ENCODE peak calls at places on chromosomes 11 and 22, in five cellular contexts. One of them, this sample, is unnamed.

GRCh38 chr11:96391698-96392307 is 2.0 kb downstream of the JRKL start:
- DNase-seq in adrenal gland: no peak
- DNase-seq in WTC11: no peak
- DNase-seq in Peyer's patch: no peak
- DNase-seq in endothelial cell: no peak
- DNase-seq in this sample: no peak

GRCh38 chr11:132456735-132457328 is 1075.5 kb downstream of the OPCML start:
- DNase-seq in adrenal gland: no peak
- DNase-seq in WTC11: no peak
- DNase-seq in Peyer's patch: no peak
- DNase-seq in endothelial cell: no peak
- DNase-seq in this sample: no peak

GRCh38 chr11:9219572-9219971 is 45.6 kb downstream of the DENND5A start:
- DNase-seq in adrenal gland: no peak
- DNase-seq in WTC11: no peak
- DNase-seq in Peyer's patch: no peak
- DNase-seq in endothelial cell: no peak
- DNase-seq in this sample: no peak

GRCh38 chr22:47376901-47377520 is 614.6 kb downstream of the TBC1D22A start:
- DNase-seq in adrenal gland: no peak
- DNase-seq in WTC11: no peak
- DNase-seq in Peyer's patch: peak; percentile 15
- DNase-seq in endothelial cell: no peak
- DNase-seq in this sample: no peak

GRCh38 chr11:73218106-73218829 is at the start of gene P2RY2:
- DNase-seq in adrenal gland: peak; percentile 83
- DNase-seq in WTC11: peak; percentile 80
- DNase-seq in Peyer's patch: peak; percentile 96
- DNase-seq in endothelial cell: peak; percentile 67
- DNase-seq in this sample: peak; percentile 54

GRCh38 chr11:72574046-72574445 is 100.2 kb downstream of the PDE2A start:
- DNase-seq in adrenal gland: no peak
- DNase-seq in WTC11: no peak
- DNase-seq in Peyer's patch: no peak
- DNase-seq in endothelial cell: no peak
- DNase-seq in this sample: no peak

GRCh38 chr22:31215018-31215535 is 3.0 kb downstream of the LIMK2 start:
- DNase-seq in adrenal gland: no peak
- DNase-seq in WTC11: no peak
- DNase-seq in Peyer's patch: no peak
- DNase-seq in endothelial cell: no peak
- DNase-seq in this sample: no peak

GRCh38 chr11:118892515-118892914 is 8.8 kb downstream of the CXCR5 start:
- DNase-seq in adrenal gland: no peak
- DNase-seq in WTC11: no peak
- DNase-seq in Peyer's patch: peak; percentile 51
- DNase-seq in endothelial cell: no peak
- DNase-seq in this sample: no peak

GRCh38 chr22:19868773-19869471 is 14.2 kb upstream of the GNB1L start:
- DNase-seq in adrenal gland: peak; percentile 17
- DNase-seq in WTC11: peak; percentile 11
- DNase-seq in Peyer's patch: peak; percentile 55
- DNase-seq in endothelial cell: peak; percentile 3
- DNase-seq in this sample: no peak

GRCh38 chr22:37154925-37155712 is 5.4 kb upstream of the IL2RB start:
- DNase-seq in adrenal gland: no peak
- DNase-seq in WTC11: no peak
- DNase-seq in Peyer's patch: no peak
- DNase-seq in endothelial cell: no peak
- DNase-seq in this sample: no peak

GRCh38 chr11:78535920-78536319 is 38.7 kb downstream of the NARS2 start:
- DNase-seq in adrenal gland: no peak
- DNase-seq in WTC11: no peak
- DNase-seq in Peyer's patch: no peak
- DNase-seq in endothelial cell: no peak
- DNase-seq in this sample: no peak

GRCh38 chr11:111429066-111429506 is 50.0 kb upstream of the POU2AF1 start:
- DNase-seq in adrenal gland: peak; percentile 86
- DNase-seq in WTC11: peak; percentile 75
- DNase-seq in Peyer's patch: no peak
- DNase-seq in endothelial cell: peak; percentile 64
- DNase-seq in this sample: no peak

GRCh38 chr11:7490054-7490453 is 4.7 kb downstream of the OLFML1 start:
- DNase-seq in adrenal gland: no peak
- DNase-seq in WTC11: no peak
- DNase-seq in Peyer's patch: no peak
- DNase-seq in endothelial cell: no peak
- DNase-seq in this sample: no peak

GRCh38 chr11:115741376-115741775 is 237.2 kb upstream of the CADM1 start:
- DNase-seq in adrenal gland: no peak
- DNase-seq in WTC11: no peak
- DNase-seq in Peyer's patch: no peak
- DNase-seq in endothelial cell: no peak
- DNase-seq in this sample: no peak

GRCh38 chr11:3866206-3866605 is 10.7 kb downstream of the STIM1 start:
- DNase-seq in adrenal gland: no peak
- DNase-seq in WTC11: no peak
- DNase-seq in Peyer's patch: no peak
- DNase-seq in endothelial cell: no peak
- DNase-seq in this sample: no peak

GRCh38 chr22:19568337-19569311 is 44.4 kb upstream of the CLDN5 start:
- DNase-seq in adrenal gland: peak; percentile 31
- DNase-seq in WTC11: no peak
- DNase-seq in Peyer's patch: no peak
- DNase-seq in endothelial cell: no peak
- DNase-seq in this sample: no peak

GRCh38 chr11:109034341-109034696 is 369.4 kb downstream of the DDX10 start:
- DNase-seq in adrenal gland: no peak
- DNase-seq in WTC11: no peak
- DNase-seq in Peyer's patch: no peak
- DNase-seq in endothelial cell: no peak
- DNase-seq in this sample: no peak

GRCh38 chr11:8186429-8186828 is 17.6 kb upstream of the RIC3 start:
- DNase-seq in adrenal gland: no peak
- DNase-seq in WTC11: no peak
- DNase-seq in Peyer's patch: no peak
- DNase-seq in endothelial cell: no peak
- DNase-seq in this sample: no peak

GRCh38 chr11:17473071-17473744 is 3.4 kb downstream of the ABCC8 start:
- DNase-seq in adrenal gland: no peak
- DNase-seq in WTC11: peak; percentile 76
- DNase-seq in Peyer's patch: no peak
- DNase-seq in endothelial cell: peak; percentile 66
- DNase-seq in this sample: peak; percentile 41

GRCh38 chr22:30185129-30185528 is 61.4 kb downstream of the LIF start:
- DNase-seq in adrenal gland: no peak
- DNase-seq in WTC11: no peak
- DNase-seq in Peyer's patch: no peak
- DNase-seq in endothelial cell: no peak
- DNase-seq in this sample: no peak

GRCh38 chr11:70048279-70049024 is 29.7 kb upstream of the ANO1 start:
- DNase-seq in adrenal gland: no peak
- DNase-seq in WTC11: peak; percentile 60
- DNase-seq in Peyer's patch: no peak
- DNase-seq in endothelial cell: peak; percentile 24
- DNase-seq in this sample: no peak

GRCh38 chr11:11486002-11486401 is 133.0 kb upstream of the CSNK2A3 start:
- DNase-seq in adrenal gland: no peak
- DNase-seq in WTC11: no peak
- DNase-seq in Peyer's patch: no peak
- DNase-seq in endothelial cell: no peak
- DNase-seq in this sample: no peak

GRCh38 chr11:117535870-117536411 is 208.3 kb downstream of the CEP164 start:
- DNase-seq in adrenal gland: no peak
- DNase-seq in WTC11: no peak
- DNase-seq in Peyer's patch: no peak
- DNase-seq in endothelial cell: no peak
- DNase-seq in this sample: no peak

GRCh38 chr22:17477401-17477833 is 85.9 kb upstream of the SLC25A18 start:
- DNase-seq in adrenal gland: peak; percentile 20
- DNase-seq in WTC11: no peak
- DNase-seq in Peyer's patch: no peak
- DNase-seq in endothelial cell: no peak
- DNase-seq in this sample: no peak

GRCh38 chr11:15055620-15056356 is 17.6 kb upstream of the CALCB start:
- DNase-seq in adrenal gland: no peak
- DNase-seq in WTC11: no peak
- DNase-seq in Peyer's patch: no peak
- DNase-seq in endothelial cell: no peak
- DNase-seq in this sample: no peak

GRCh38 chr11:69003866-69004311 is 9.2 kb downstream of the MRGPRF start:
- DNase-seq in adrenal gland: no peak
- DNase-seq in WTC11: no peak
- DNase-seq in Peyer's patch: peak; percentile 41
- DNase-seq in endothelial cell: no peak
- DNase-seq in this sample: no peak

GRCh38 chr11:49851971-49852389 is 100.2 kb upstream of the OR4C13 start:
- DNase-seq in adrenal gland: no peak
- DNase-seq in WTC11: no peak
- DNase-seq in Peyer's patch: no peak
- DNase-seq in endothelial cell: no peak
- DNase-seq in this sample: no peak

GRCh38 chr11:107263865-107264563 is 193.6 kb downstream of the CWF19L2 start:
- DNase-seq in adrenal gland: no peak
- DNase-seq in WTC11: no peak
- DNase-seq in Peyer's patch: no peak
- DNase-seq in endothelial cell: no peak
- DNase-seq in this sample: no peak
- TF ChIP-seq CTCF in adrenal gland: no peak
- TF ChIP-seq CTCF in WTC11: no peak
- TF ChIP-seq CTCF in Peyer's patch: no peak
- TF ChIP-seq CTCF in endothelial cell: no peak
- TF ChIP-seq CTCF in this sample: no peak

DNA sequence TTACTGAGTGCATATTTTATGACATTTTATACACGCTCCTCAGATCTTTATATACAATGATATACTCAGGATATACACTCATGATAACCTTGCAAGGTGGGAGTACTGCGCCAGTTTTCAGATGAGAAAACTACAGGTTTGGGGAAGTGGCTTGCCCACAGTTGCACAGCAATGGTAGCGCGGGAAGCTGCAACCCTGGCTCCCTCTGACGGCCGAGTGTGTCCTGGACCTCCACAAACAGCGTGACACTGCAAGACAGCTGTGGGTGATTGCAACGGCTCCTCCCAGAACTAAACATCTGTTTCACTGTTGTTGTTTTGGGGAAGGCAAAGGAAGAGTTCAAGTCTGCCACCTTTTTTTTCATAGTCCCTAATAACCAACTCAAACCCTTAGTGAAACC is 47.0 kb downstream of the PACSIN2 start:
- DNase-seq in adrenal gland: no peak
- DNase-seq in WTC11: no peak
- DNase-seq in Peyer's patch: no peak
- DNase-seq in endothelial cell: no peak
- DNase-seq in this sample: no peak
- TF ChIP-seq CTCF in adrenal gland: no peak
- TF ChIP-seq CTCF in WTC11: no peak
- TF ChIP-seq CTCF in Peyer's patch: no peak
- TF ChIP-seq CTCF in endothelial cell: no peak
- TF ChIP-seq CTCF in this sample: no peak

GRCh38 chr11:120289426-120289825 is 35.7 kb upstream of the TLCD5 start:
- DNase-seq in adrenal gland: no peak
- DNase-seq in WTC11: no peak
- DNase-seq in Peyer's patch: no peak
- DNase-seq in endothelial cell: peak; percentile 38
- DNase-seq in this sample: no peak

GRCh38 chr11:120293038-120293800 is 31.9 kb upstream of the TLCD5 start:
- DNase-seq in adrenal gland: no peak
- DNase-seq in WTC11: no peak
- DNase-seq in Peyer's patch: no peak
- DNase-seq in endothelial cell: no peak
- DNase-seq in this sample: no peak

GRCh38 chr11:120288021-120288420 is 37.1 kb upstream of the TLCD5 start:
- DNase-seq in adrenal gland: no peak
- DNase-seq in WTC11: no peak
- DNase-seq in Peyer's patch: no peak
- DNase-seq in endothelial cell: no peak
- DNase-seq in this sample: no peak

GRCh38 chr11:120294096-120294495 is 31.0 kb upstream of the TLCD5 start:
- DNase-seq in adrenal gland: no peak
- DNase-seq in WTC11: no peak
- DNase-seq in Peyer's patch: no peak
- DNase-seq in endothelial cell: no peak
- DNase-seq in this sample: no peak

GRCh38 chr11:120290945-120291344 is 34.2 kb upstream of the TLCD5 start:
- DNase-seq in adrenal gland: no peak
- DNase-seq in WTC11: no peak
- DNase-seq in Peyer's patch: no peak
- DNase-seq in endothelial cell: no peak
- DNase-seq in this sample: no peak
- TF ChIP-seq CTCF in adrenal gland: no peak
- TF ChIP-seq CTCF in WTC11: no peak
- TF ChIP-seq CTCF in Peyer's patch: no peak
- TF ChIP-seq CTCF in endothelial cell: no peak
- TF ChIP-seq CTCF in this sample: no peak

DNA sequence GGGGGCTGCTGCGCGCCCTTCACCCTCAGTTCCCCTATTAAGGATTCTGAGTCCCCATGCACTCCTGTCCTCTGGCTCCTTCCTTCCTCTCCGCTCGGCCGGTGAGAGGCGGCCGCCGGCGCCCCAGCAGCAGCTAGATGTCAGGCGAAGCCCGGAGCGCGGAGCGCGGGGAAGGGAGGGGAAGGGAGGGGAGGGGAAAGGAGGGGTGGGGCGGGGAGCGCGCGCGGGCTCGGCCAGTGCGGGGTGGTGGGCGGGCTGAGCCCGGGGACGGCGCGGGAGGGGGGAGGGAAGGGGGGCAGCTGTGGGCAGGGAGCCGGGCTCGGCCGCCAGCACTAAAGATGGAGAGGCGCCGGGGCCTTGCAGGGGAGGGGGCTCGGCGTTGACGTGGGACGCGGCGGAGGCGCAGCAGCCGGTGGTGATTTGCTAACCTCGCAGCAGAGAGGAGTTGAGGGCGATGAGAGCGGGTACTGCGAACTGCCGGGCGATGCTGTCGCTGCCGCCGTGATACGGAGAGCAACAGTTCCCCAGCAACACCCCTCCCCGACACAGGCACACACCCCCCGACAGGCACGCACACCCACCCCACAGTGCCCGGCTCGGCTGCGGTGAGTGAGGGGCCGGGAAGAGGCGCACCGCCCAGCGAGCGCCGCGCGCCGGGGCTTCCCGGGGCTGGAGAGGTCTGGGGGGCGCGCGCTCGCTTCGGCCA is at the start of gene ZBTB16:
- DNase-seq in adrenal gland: peak; percentile 89
- DNase-seq in WTC11: peak; percentile 79
- DNase-seq in Peyer's patch: peak; percentile 92
- DNase-seq in endothelial cell: peak; percentile 46
- DNase-seq in this sample: peak; percentile 79
- TF ChIP-seq CTCF in adrenal gland: peak; percentile 27
- TF ChIP-seq CTCF in WTC11: no peak
- TF ChIP-seq CTCF in Peyer's patch: peak; percentile 56
- TF ChIP-seq CTCF in endothelial cell: no peak
- TF ChIP-seq CTCF in this sample: no peak

GRCh38 chr22:41828516-41828915 is 4.4 kb upstream of the SREBF2 start:
- DNase-seq in adrenal gland: no peak
- DNase-seq in WTC11: no peak
- DNase-seq in Peyer's patch: no peak
- DNase-seq in endothelial cell: no peak
- DNase-seq in this sample: no peak
- TF ChIP-seq CTCF in adrenal gland: no peak
- TF ChIP-seq CTCF in WTC11: no peak
- TF ChIP-seq CTCF in Peyer's patch: no peak
- TF ChIP-seq CTCF in endothelial cell: no peak
- TF ChIP-seq CTCF in this sample: no peak

GRCh38 chr11:65743928-65744698 is 23.5 kb upstream of the RNASEH2C start:
- DNase-seq in adrenal gland: peak; percentile 37
- DNase-seq in WTC11: peak; percentile 71
- DNase-seq in Peyer's patch: peak; percentile 53
- DNase-seq in endothelial cell: peak; percentile 6
- DNase-seq in this sample: peak; percentile 8
- TF ChIP-seq CTCF in adrenal gland: peak; percentile 38
- TF ChIP-seq CTCF in WTC11: no peak
- TF ChIP-seq CTCF in Peyer's patch: peak; percentile 48
- TF ChIP-seq CTCF in endothelial cell: no peak
- TF ChIP-seq CTCF in this sample: peak; percentile 50

This sample was measured in neural crest cell.